ENCODE peak calls at places on chromosome X, in seven cellular contexts. One of them, this sample, is unnamed.

GRCh38 chrX:68568136-68568535 is 69.3 kb downstream of the YIPF6 start:
- DNase-seq in CD4-positive, CD25-positive, alpha-beta regulatory T cell: no peak
- DNase-seq in substantia nigra: no peak
- DNase-seq in body of pancreas: no peak
- DNase-seq in activated CD8-positive, alpha-beta T cell treated with anti-CD3 and anti-CD28 coated beads for 36 hours: peak
- DNase-seq in occipital lobe: no peak
- DNase-seq in GM04504: no peak
- DNase-seq in this sample: no peak

GRCh38 chrX:9816094-9816700 is 30.0 kb downstream of the SHROOM2 start:
- DNase-seq in activated CD8-positive, alpha-beta T cell treated with anti-CD3 and anti-CD28 coated beads for 36 hours: no peak
- DNase-seq in GM04504: no peak
- DNase-seq in CD4-positive, CD25-positive, alpha-beta regulatory T cell: no peak
- DNase-seq in substantia nigra: no peak
- DNase-seq in occipital lobe: no peak
- DNase-seq in body of pancreas: no peak
- DNase-seq in this sample: no peak

GRCh38 chrX:110866421-110866820 is 70.8 kb upstream of the CHRDL1 start:
- DNase-seq in occipital lobe: no peak
- DNase-seq in activated CD8-positive, alpha-beta T cell treated with anti-CD3 and anti-CD28 coated beads for 36 hours: no peak
- DNase-seq in GM04504: no peak
- DNase-seq in CD4-positive, CD25-positive, alpha-beta regulatory T cell: no peak
- DNase-seq in body of pancreas: no peak
- DNase-seq in substantia nigra: no peak
- DNase-seq in this sample: no peak

GRCh38 chrX:11787564-11787963 is 29.5 kb downstream of the MSL3 start:
- DNase-seq in substantia nigra: peak
- DNase-seq in CD4-positive, CD25-positive, alpha-beta regulatory T cell: peak
- DNase-seq in activated CD8-positive, alpha-beta T cell treated with anti-CD3 and anti-CD28 coated beads for 36 hours: peak
- DNase-seq in occipital lobe: peak
- DNase-seq in GM04504: peak
- DNase-seq in body of pancreas: peak
- DNase-seq in this sample: peak

GRCh38 chrX:133849676-133850075 is 135.7 kb downstream of the GPC3 start:
- DNase-seq in occipital lobe: no peak
- DNase-seq in GM04504: no peak
- DNase-seq in CD4-positive, CD25-positive, alpha-beta regulatory T cell: no peak
- DNase-seq in activated CD8-positive, alpha-beta T cell treated with anti-CD3 and anti-CD28 coated beads for 36 hours: no peak
- DNase-seq in body of pancreas: no peak
- DNase-seq in substantia nigra: no peak
- DNase-seq in this sample: no peak

GRCh38 chrX:21374163-21374993 is at the start of gene CNKSR2:
- DNase-seq in body of pancreas: peak
- DNase-seq in activated CD8-positive, alpha-beta T cell treated with anti-CD3 and anti-CD28 coated beads for 36 hours: peak
- DNase-seq in CD4-positive, CD25-positive, alpha-beta regulatory T cell: peak
- DNase-seq in substantia nigra: peak
- DNase-seq in occipital lobe: peak
- DNase-seq in GM04504: no peak
- DNase-seq in this sample: peak

GRCh38 chrX:120629667-120630537 is at the start of gene C1GALT1C1:
- DNase-seq in GM04504: peak
- DNase-seq in occipital lobe: peak
- DNase-seq in substantia nigra: peak
- DNase-seq in CD4-positive, CD25-positive, alpha-beta regulatory T cell: peak
- DNase-seq in body of pancreas: peak
- DNase-seq in activated CD8-positive, alpha-beta T cell treated with anti-CD3 and anti-CD28 coated beads for 36 hours: peak
- DNase-seq in this sample: peak

GRCh38 chrX:73768886-73769285 is 205.9 kb downstream of the CHIC1 start:
- DNase-seq in body of pancreas: no peak
- DNase-seq in substantia nigra: no peak
- DNase-seq in activated CD8-positive, alpha-beta T cell treated with anti-CD3 and anti-CD28 coated beads for 36 hours: no peak
- DNase-seq in GM04504: no peak
- DNase-seq in CD4-positive, CD25-positive, alpha-beta regulatory T cell: no peak
- DNase-seq in occipital lobe: no peak
- DNase-seq in this sample: no peak

GRCh38 chrX:66110112-66110511 is 53.9 kb upstream of the HEPH start:
- DNase-seq in body of pancreas: no peak
- DNase-seq in occipital lobe: no peak
- DNase-seq in activated CD8-positive, alpha-beta T cell treated with anti-CD3 and anti-CD28 coated beads for 36 hours: peak
- DNase-seq in GM04504: peak
- DNase-seq in substantia nigra: no peak
- DNase-seq in CD4-positive, CD25-positive, alpha-beta regulatory T cell: no peak
- DNase-seq in this sample: peak

GRCh38 chrX:132612990-132613564 is 124.2 kb upstream of the MBNL3 start:
- DNase-seq in occipital lobe: peak
- DNase-seq in substantia nigra: no peak
- DNase-seq in body of pancreas: peak
- DNase-seq in CD4-positive, CD25-positive, alpha-beta regulatory T cell: no peak
- DNase-seq in activated CD8-positive, alpha-beta T cell treated with anti-CD3 and anti-CD28 coated beads for 36 hours: peak
- DNase-seq in GM04504: no peak
- DNase-seq in this sample: no peak